ENCODE peak calls at places on chromosomes 11 and 22, in eight cellular contexts. V, K, B, A, J, P, Z and R are unnamed samples.

GRCh38 chr11:26778000-26778757 is 56.3 kb upstream of the SLC5A12 start:
- DNase-seq in V (no peak), K (peak), B (peak), A (peak), J (peak), P (peak), Z (no peak), R (peak)

GRCh38 chr11:12876988-12877387 is 132.1 kb upstream of the RASSF10 start:
- DNase-seq in V (no peak), K (no peak), B (no peak), A (no peak), J (no peak), P (no peak), Z (no peak), R (no peak)

GRCh38 chr22:45972091-45972867 is 4.7 kb downstream of the WNT7B start:
- DNase-seq in V (no peak), K (no peak), B (no peak), A (no peak), J (no peak), P (peak), Z (no peak), R (no peak)

GRCh38 chr11:2826679-2827056 is 58.9 kb downstream of the CDKN1C start:
- DNase-seq in V (no peak), K (no peak), B (no peak), A (no peak), J (no peak), P (no peak), Z (peak), R (no peak)

GRCh38 chr22:39719559-39720450 is 149.3 kb downstream of the CACNA1I start:
- DNase-seq in V (no peak), K (no peak), B (no peak), A (no peak), J (no peak), P (no peak), Z (no peak), R (no peak)

GRCh38 chr22:23369054-23369685 is 188.9 kb downstream of the BCR start:
- DNase-seq in V (no peak), K (no peak), B (no peak), A (no peak), J (no peak), P (no peak), Z (no peak), R (no peak)

GRCh38 chr22:46089426-46090041 is 60.8 kb upstream of the PPARA start:
- DNase-seq in V (no peak), K (no peak), B (no peak), A (no peak), J (no peak), P (no peak), Z (peak), R (no peak)

GRCh38 chr22:35023692-35024363 is 42.1 kb upstream of the ISX start:
- DNase-seq in V (peak), K (no peak), B (peak), A (peak), J (no peak), P (peak), Z (peak), R (no peak)

GRCh38 chr11:8267280-8267679 is 3.6 kb upstream of the LMO1 start:
- DNase-seq in V (no peak), K (no peak), B (no peak), A (no peak), J (no peak), P (no peak), Z (peak), R (no peak)

GRCh38 chr11:127345819-127346459 is 345.4 kb upstream of the KIRREL3 start:
- DNase-seq in V (peak), K (no peak), B (peak), A (peak), J (peak), P (peak), Z (peak), R (no peak)

GRCh38 chr11:43403357-43404231 is 44.9 kb downstream of the TTC17 start:
- DNase-seq in V (no peak), K (no peak), B (no peak), A (no peak), J (no peak), P (no peak), Z (no peak), R (no peak)

GRCh38 chr22:42632096-42632495 is 8.3 kb downstream of the ATP5MGL start:
- DNase-seq in V (no peak), K (no peak), B (no peak), A (no peak), J (no peak), P (no peak), Z (no peak), R (no peak)

GRCh38 chr11:103842191-103842590 is 194.2 kb upstream of the DDI1 start:
- DNase-seq in V (no peak), K (no peak), B (no peak), A (no peak), J (no peak), P (no peak), Z (peak), R (no peak)

GRCh38 chr22:48931452-48931851 is 896.2 kb downstream of the BRD1 start:
- DNase-seq in V (no peak), K (no peak), B (no peak), A (no peak), J (no peak), P (no peak), Z (no peak), R (no peak)

GRCh38 chr11:92894197-92894596 is 75.3 kb upstream of the MTNR1B start:
- DNase-seq in V (no peak), K (no peak), B (no peak), A (no peak), J (no peak), P (no peak), Z (no peak), R (no peak)

GRCh38 chr11:70506986-70507385 is 108.7 kb downstream of the CTTN start:
- DNase-seq in V (no peak), K (no peak), B (no peak), A (no peak), J (no peak), P (no peak), Z (no peak), R (no peak)

GRCh38 chr11:112697371-112697770 is 263.8 kb upstream of the NCAM1 start:
- DNase-seq in V (no peak), K (no peak), B (no peak), A (no peak), J (no peak), P (peak), Z (no peak), R (no peak)

GRCh38 chr11:17734986-17735822 is 623 bp downstream of the KCNC1 start:
- DNase-seq in V (no peak), K (no peak), B (peak), A (peak), J (peak), P (peak), Z (peak), R (peak)

GRCh38 chr22:30614879-30615278 is 7.9 kb downstream of the TCN2 start:
- DNase-seq in V (no peak), K (no peak), B (no peak), A (no peak), J (no peak), P (no peak), Z (no peak), R (no peak)

GRCh38 chr11:45802531-45803317 is 2.2 kb upstream of the SLC35C1 start:
- DNase-seq in V (peak), K (no peak), B (no peak), A (no peak), J (no peak), P (no peak), Z (no peak), R (no peak)

GRCh38 chr11:126137146-126137545 is 74.3 kb downstream of the RPUSD4 start:
- DNase-seq in V (no peak), K (no peak), B (no peak), A (no peak), J (no peak), P (no peak), Z (no peak), R (no peak)

GRCh38 chr11:64650923-64651523 is 60.0 kb downstream of the SLC22A12 start:
- DNase-seq in V (peak), K (no peak), B (peak), A (peak), J (no peak), P (peak), Z (no peak), R (no peak)

GRCh38 chr22:28600546-28601143 is 79.0 kb downstream of the TTC28 start:
- DNase-seq in V (peak), K (peak), B (peak), A (peak), J (no peak), P (peak), Z (no peak), R (peak)

GRCh38 chr22:46969491-46969890 is 207.0 kb downstream of the TBC1D22A start:
- DNase-seq in V (no peak), K (no peak), B (no peak), A (no peak), J (no peak), P (no peak), Z (no peak), R (no peak)

GRCh38 chr11:61541568-61541967 is 33.0 kb downstream of the LRRC10B start:
- DNase-seq in V (no peak), K (no peak), B (peak), A (peak), J (peak), P (no peak), Z (no peak), R (peak)

GRCh38 chr11:44167047-44167446 is 71.6 kb downstream of the EXT2 start:
- DNase-seq in V (no peak), K (no peak), B (no peak), A (no peak), J (no peak), P (no peak), Z (no peak), R (no peak)

GRCh38 chr11:86370922-86371614 is 3.6 kb upstream of the CCDC81 start:
- DNase-seq in V (peak), K (no peak), B (peak), A (peak), J (no peak), P (peak), Z (no peak), R (peak)

GRCh38 chr22:45105281-45105700 is 58.4 kb upstream of the NUP50 start:
- DNase-seq in V (peak), K (peak), B (peak), A (no peak), J (peak), P (peak), Z (no peak), R (peak)

GRCh38 chr11:95684701-95685100 is 104.9 kb downstream of the FAM76B start:
- DNase-seq in V (no peak), K (no peak), B (no peak), A (no peak), J (no peak), P (no peak), Z (no peak), R (no peak)

GRCh38 chr11:126265801-126266200 is 2.9 kb downstream of the SRPRA start:
- DNase-seq in V (peak), K (no peak), B (peak), A (no peak), J (no peak), P (no peak), Z (no peak), R (no peak)

GRCh38 chr22:46373838-46374662 is 38.5 kb downstream of the TRMU start:
- DNase-seq in V (peak), K (no peak), B (no peak), A (no peak), J (no peak), P (no peak), Z (no peak), R (no peak)

GRCh38 chr11:75949023-75949672 is 134.1 kb downstream of the UVRAG start:
- DNase-seq in V (no peak), K (no peak), B (no peak), A (no peak), J (peak), P (no peak), Z (no peak), R (no peak)

GRCh38 chr11:119842731-119843130 is 113.7 kb upstream of the NECTIN1 start:
- DNase-seq in V (no peak), K (no peak), B (no peak), A (no peak), J (no peak), P (no peak), Z (no peak), R (no peak)

GRCh38 chr22:23565942-23566715 is 14.0 kb downstream of the IGLL1 start:
- DNase-seq in V (no peak), K (no peak), B (no peak), A (no peak), J (no peak), P (no peak), Z (no peak), R (no peak)

GRCh38 chr11:45933131-45933821 is 10.8 kb downstream of the LARGE2 start:
- DNase-seq in V (no peak), K (no peak), B (peak), A (no peak), J (no peak), P (peak), Z (no peak), R (no peak)

GRCh38 chr22:50621948-50622722 is 5.8 kb downstream of the ARSA start:
- DNase-seq in V (peak), K (no peak), B (peak), A (no peak), J (no peak), P (peak), Z (no peak), R (no peak)

GRCh38 chr11:28679795-28680194 is 571.6 kb downstream of the METTL15 start:
- DNase-seq in V (no peak), K (no peak), B (no peak), A (no peak), J (peak), P (no peak), Z (no peak), R (peak)

GRCh38 chr11:73323464-73323863 is 15.4 kb downstream of the ARHGEF17 start:
- DNase-seq in V (peak), K (no peak), B (no peak), A (no peak), J (peak), P (no peak), Z (peak), R (no peak)